ENCODE peak calls at places on chromosomes 13 and 19, in seven cellular contexts. J is left ventricle myocardium inferior, S is body of pancreas, C is AG04450, H is psoas muscle, R is adrenal gland, A is pancreas. K is an unnamed sample.

GRCh38 chr13:46896346-46897138 is at the start of gene HTR2A:
- DNase-seq in H (peak), A (peak), R (peak), C (no peak), J (peak), S (peak), K (no peak)

GRCh38 chr19:10295305-10295846 is 5.6 kb downstream of the ICAM5 start:
- DNase-seq in S (peak), A (no peak), J (no peak), H (no peak), R (no peak), C (no peak), K (no peak)

GRCh38 chr13:97004096-97004876 is 10.0 kb upstream of the OXGR1 start:
- DNase-seq in A (no peak), S (no peak), R (no peak), C (peak), J (no peak), H (no peak), K (no peak)

GRCh38 chr19:39284032-39284431 is 12.2 kb upstream of the IFNL1 start:
- DNase-seq in J (no peak), R (no peak), A (no peak), H (no peak), C (no peak), S (no peak), K (no peak)

GRCh38 chr13:25762795-25763377 is 288.9 kb downstream of the SHISA2 start:
- DNase-seq in C (no peak), A (no peak), R (no peak), J (no peak), S (no peak), H (no peak), K (no peak)

GRCh38 chr13:34805347-34805746 is 136.7 kb upstream of the NBEA start:
- DNase-seq in J (no peak), H (no peak), C (no peak), S (no peak), A (no peak), R (no peak), K (no peak)

GRCh38 chr13:50485979-50486935 is 357.2 kb downstream of the DLEU7 start:
- DNase-seq in C (no peak), S (no peak), A (no peak), J (no peak), H (no peak), R (no peak), K (no peak)

GRCh38 chr19:31518216-31518615 is 169.0 kb upstream of the TSHZ3 start:
- DNase-seq in R (no peak), S (no peak), A (no peak), J (no peak), C (no peak), H (no peak), K (no peak)

GRCh38 chr19:16899566-16900075 is 10.8 kb downstream of the F2RL3 start:
- DNase-seq in H (peak), A (no peak), C (no peak), S (peak), J (no peak), R (no peak), K (no peak)

GRCh38 chr13:27952931-27953670 is 16.0 kb downstream of the CDX2 start:
- DNase-seq in H (no peak), A (peak), S (peak), R (no peak), J (no peak), C (no peak), K (no peak)
- TF ChIP-seq CTCF in H (no peak), A (no peak), S (no peak), R (no peak), J (no peak), C (no peak), K (no peak)

GRCh38 chr13:92721610-92722009 is 505.0 kb upstream of the GPC6 start:
- DNase-seq in S (no peak), J (no peak), R (no peak), A (no peak), H (no peak), C (no peak), K (no peak)

GRCh38 chr13:92719868-92720267 is 506.7 kb upstream of the GPC6 start:
- DNase-seq in S (peak), A (no peak), H (no peak), J (no peak), C (no peak), R (no peak), K (no peak)

GRCh38 chr13:92717857-92718256 is 508.8 kb upstream of the GPC6 start:
- DNase-seq in J (no peak), S (no peak), H (no peak), R (no peak), C (no peak), A (no peak), K (no peak)

DNA sequence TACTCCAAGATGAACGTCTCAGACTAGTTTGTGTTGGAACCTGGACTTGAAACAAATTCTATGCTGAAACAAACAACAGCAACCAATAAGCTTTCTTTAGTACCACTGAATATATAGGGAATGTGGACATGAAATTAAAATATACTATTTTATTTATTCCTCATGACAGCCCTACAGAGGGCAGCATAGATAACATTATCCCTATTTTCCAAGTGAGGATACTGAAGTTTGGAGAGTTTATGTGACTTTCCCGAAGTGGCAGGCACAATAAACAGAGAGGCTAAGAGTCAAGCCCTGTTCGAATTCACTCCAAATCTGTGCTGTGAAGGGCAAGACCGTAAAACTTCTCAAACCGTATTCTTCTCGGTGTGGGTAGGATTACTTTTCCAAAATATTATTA is 509.9 kb upstream of the GPC6 start:
- DNase-seq in A (no peak), C (no peak), H (no peak), S (no peak), J (no peak), R (no peak), K (no peak)
- TF ChIP-seq CTCF in A (peak), C (peak), H (no peak), S (peak), J (peak), R (no peak), K (peak)

GRCh38 chr19:50880241-50880640 is 7.0 kb downstream of the KLK2 start:
- DNase-seq in S (no peak), A (no peak), R (no peak), J (no peak), C (no peak), H (no peak), K (no peak)
- TF ChIP-seq CTCF in S (no peak), A (no peak), R (no peak), J (no peak), C (no peak), H (no peak), K (no peak)

GRCh38 chr13:49441846-49442245 is 2.0 kb downstream of the CAB39L start:
- DNase-seq in S (no peak), R (no peak), A (no peak), C (no peak), J (no peak), H (no peak), K (no peak)

GRCh38 chr13:49443689-49444516 is at the start of the genes CAB39L and SETDB2:
- DNase-seq in C (peak), R (peak), A (peak), J (peak), H (peak), S (peak), K (peak)

GRCh38 chr13:49439609-49440008 is 4.3 kb downstream of the CAB39L start:
- DNase-seq in A (no peak), R (no peak), J (no peak), C (no peak), S (no peak), H (no peak), K (no peak)

GRCh38 chr13:49443327-49443688 is 556 bp downstream of the CAB39L start:
- DNase-seq in A (no peak), C (no peak), H (no peak), J (no peak), S (no peak), R (no peak), K (no peak)

GRCh38 chr13:49441312-49441711 is 2.6 kb downstream of the CAB39L start:
- DNase-seq in C (no peak), H (no peak), A (no peak), R (no peak), J (no peak), S (no peak), K (no peak)
- TF ChIP-seq CTCF in C (no peak), H (no peak), A (no peak), R (no peak), J (no peak), S (no peak), K (no peak)

GRCh38 chr19:12681074-12681987 is at the start of gene DHPS:
- DNase-seq in A (peak), J (peak), C (peak), H (peak), S (peak), R (peak), K (peak)
- TF ChIP-seq CTCF in A (no peak), J (no peak), C (no peak), H (no peak), S (no peak), R (no peak), K (peak)

K was measured in chondrocyte.